ENCODE peak calls at places on chromosomes 3 and 15, in five cellular contexts. N, K, E, H and Z are unnamed samples.

GRCh38 chr3:50150863-50151686 is 4.0 kb upstream of the SEMA3F start:
- DNase-seq in N (no peak), K (no peak), E (no peak), H (no peak), Z (no peak)

GRCh38 chr3:98519351-98519750 is 3.4 kb downstream of the CLDND1 start:
- DNase-seq in N (no peak), K (no peak), E (no peak), H (no peak), Z (no peak)

GRCh38 chr15:101267320-101268104 is 9.8 kb downstream of the SELENOS start:
- DNase-seq in N (no peak), K (no peak), E (no peak), H (no peak), Z (no peak)

GRCh38 chr15:66369773-66370651 is 13.5 kb upstream of the TIPIN start:
- DNase-seq in N (peak), K (no peak), E (no peak), H (peak), Z (no peak)

GRCh38 chr3:182258538-182259177 is 534.6 kb upstream of the ATP11B start:
- DNase-seq in N (no peak), K (no peak), E (peak), H (no peak), Z (peak)

GRCh38 chr15:100667405-100668320 is 65.3 kb downstream of the ASB7 start:
- DNase-seq in N (no peak), K (no peak), E (no peak), H (no peak), Z (no peak)

GRCh38 chr3:104908761-104909160 is 457.9 kb upstream of the ALCAM start:
- DNase-seq in N (no peak), K (no peak), E (no peak), H (no peak), Z (no peak)

GRCh38 chr3:187900961-187901755 is 155.9 kb upstream of the BCL6 start:
- DNase-seq in N (no peak), K (no peak), E (no peak), H (no peak), Z (no peak)

GRCh38 chr3:111321786-111322185 is 220.2 kb upstream of the CD96 start:
- DNase-seq in N (no peak), K (no peak), E (no peak), H (no peak), Z (no peak)

GRCh38 chr15:40936709-40937666 is 7.8 kb downstream of the DLL4 start:
- DNase-seq in N (no peak), K (no peak), E (peak), H (no peak), Z (no peak)

GRCh38 chr3:39639344-39640236 is 169.8 kb upstream of the MYRIP start:
- DNase-seq in N (peak), K (peak), E (peak), H (no peak), Z (peak)

GRCh38 chr3:169662215-169663070 is 1.1 kb downstream of the MECOM start:
- DNase-seq in N (peak), K (no peak), E (peak), H (no peak), Z (peak)

GRCh38 chr3:123337226-123337625 is 111.7 kb downstream of the ADCY5 start:
- DNase-seq in N (no peak), K (no peak), E (no peak), H (no peak), Z (no peak)

GRCh38 chr15:63453181-63453905 is 51.0 kb upstream of the USP3 start:
- DNase-seq in N (no peak), K (no peak), E (no peak), H (no peak), Z (no peak)

GRCh38 chr3:145094355-145094941 is 1066.5 kb downstream of the PLOD2 start:
- DNase-seq in N (no peak), K (no peak), E (no peak), H (no peak), Z (peak)

GRCh38 chr3:54936561-54936960 is 8.7 kb upstream of the LRTM1 start:
- DNase-seq in N (no peak), K (no peak), E (no peak), H (no peak), Z (no peak)

GRCh38 chr3:182904164-182904563 is 76.2 kb downstream of the DCUN1D1 start:
- DNase-seq in N (no peak), K (no peak), E (no peak), H (no peak), Z (no peak)

GRCh38 chr15:60563066-60563465 is 84.1 kb upstream of the ICE2 start:
- DNase-seq in N (no peak), K (no peak), E (peak), H (no peak), Z (no peak)

GRCh38 chr15:101050647-101051290 is 131.6 kb downstream of the LRRK1 start:
- DNase-seq in N (no peak), K (no peak), E (no peak), H (no peak), Z (no peak)

GRCh38 chr15:48533982-48534381 is 111.5 kb downstream of the FBN1 start:
- DNase-seq in N (no peak), K (no peak), E (no peak), H (no peak), Z (no peak)

GRCh38 chr3:170420307-170420821 is 1.7 kb downstream of the CLDN11 start:
- DNase-seq in N (no peak), K (no peak), E (no peak), H (no peak), Z (no peak)

GRCh38 chr15:83848315-83849050 is 194.6 kb downstream of the ADAMTSL3 start:
- DNase-seq in N (no peak), K (no peak), E (no peak), H (no peak), Z (no peak)

GRCh38 chr3:179991104-179991503 is 45.6 kb downstream of the PEX5L start:
- DNase-seq in N (no peak), K (no peak), E (no peak), H (no peak), Z (no peak)

GRCh38 chr3:178671261-178672191 is 135.3 kb downstream of the KCNMB2 start:
- DNase-seq in N (no peak), K (no peak), E (no peak), H (no peak), Z (no peak)

GRCh38 chr3:4797201-4797600 is 182.0 kb upstream of the BHLHE40 start:
- DNase-seq in N (no peak), K (no peak), E (no peak), H (no peak), Z (no peak)

GRCh38 chr3:14378415-14378814 is 24.0 kb upstream of the SLC6A6 start:
- DNase-seq in N (no peak), K (no peak), E (no peak), H (no peak), Z (no peak)

GRCh38 chr15:77824361-77824985 is 191.8 kb upstream of the LINGO1 start:
- DNase-seq in N (no peak), K (no peak), E (no peak), H (no peak), Z (no peak)

GRCh38 chr15:69973102-69973714 is 124.5 kb downstream of the TLE3 start:
- DNase-seq in N (no peak), K (no peak), E (peak), H (no peak), Z (no peak)

GRCh38 chr3:59127071-59127470 is 77.2 kb upstream of the CFAP20DC start:
- DNase-seq in N (no peak), K (no peak), E (no peak), H (no peak), Z (no peak)

DNA sequence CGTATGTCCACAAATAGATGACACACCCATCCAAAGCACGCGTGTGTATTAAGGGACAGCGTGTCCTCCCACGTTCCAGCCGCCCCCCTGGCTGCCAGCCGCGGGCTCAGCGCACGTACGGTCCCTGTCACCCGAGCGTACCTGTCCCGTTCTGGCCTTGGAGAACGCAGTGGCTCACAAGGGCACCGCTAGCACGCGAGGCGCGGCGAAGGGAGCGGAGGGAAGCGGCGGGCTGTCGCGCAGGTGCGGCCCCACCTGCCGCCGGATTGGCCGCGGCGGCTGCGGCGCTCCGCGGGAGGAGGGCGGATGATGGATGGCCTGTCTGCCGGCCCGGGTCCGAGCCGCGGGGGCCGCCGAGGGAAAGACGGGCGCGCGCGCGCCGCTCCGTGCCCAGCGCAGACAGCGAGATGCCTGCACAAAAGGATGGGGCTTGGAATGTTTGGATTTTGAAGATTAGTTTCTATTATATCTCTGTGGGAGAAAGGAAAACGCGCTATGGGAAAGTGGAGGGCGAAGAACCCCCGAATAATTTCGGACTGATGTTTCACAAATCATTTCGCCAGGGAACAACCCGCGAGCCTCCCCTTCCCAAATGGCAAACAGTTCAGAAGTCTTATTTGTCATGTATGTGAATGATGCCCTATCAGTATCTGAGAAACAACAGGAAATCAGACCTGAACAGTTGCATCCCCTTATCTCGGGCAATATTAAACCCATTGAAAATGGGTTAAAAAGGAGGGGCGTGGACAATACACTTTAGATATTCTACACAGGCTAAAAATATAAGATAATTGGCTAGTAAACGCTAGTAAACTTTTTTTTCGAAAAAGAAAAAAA is 1003.6 kb upstream of the NR2F2 start:
- DNase-seq in N (no peak), K (no peak), E (no peak), H (no peak), Z (no peak)
- TF ChIP-seq ATF3 in N (no peak), K (no peak), E (no peak), H (no peak), Z (no peak)

DNA sequence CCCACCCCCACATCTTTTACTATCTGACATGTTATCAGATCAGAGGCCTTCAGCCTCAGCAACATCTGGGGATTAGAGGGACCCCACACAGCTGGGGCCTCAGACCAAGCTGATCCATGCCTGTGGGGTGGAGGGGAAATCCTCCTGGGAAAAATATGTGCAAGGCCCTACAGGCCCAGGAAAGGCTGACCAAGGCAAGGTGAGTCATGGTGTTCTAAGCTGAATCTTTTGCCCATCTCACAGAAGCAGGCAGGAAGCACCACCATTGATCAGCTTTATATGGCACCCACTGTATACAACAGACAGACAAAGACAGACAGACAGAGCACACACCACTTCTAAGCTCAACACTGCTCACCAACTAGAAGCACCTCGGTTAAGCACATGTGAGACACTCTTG is 12.4 kb upstream of the PARP6 start:
- DNase-seq in N (no peak), K (no peak), E (no peak), H (no peak), Z (no peak)
- TF ChIP-seq SP1 in N (no peak), K (no peak), E (no peak), H (no peak), Z (no peak)

GRCh38 chr3:184719709-184720108 is 7.8 kb upstream of the MAGEF1 start:
- DNase-seq in N (no peak), K (no peak), E (no peak), H (no peak), Z (no peak)
- TF ChIP-seq JUND in N (no peak), K (no peak), E (no peak), H (no peak), Z (no peak)

DNA sequence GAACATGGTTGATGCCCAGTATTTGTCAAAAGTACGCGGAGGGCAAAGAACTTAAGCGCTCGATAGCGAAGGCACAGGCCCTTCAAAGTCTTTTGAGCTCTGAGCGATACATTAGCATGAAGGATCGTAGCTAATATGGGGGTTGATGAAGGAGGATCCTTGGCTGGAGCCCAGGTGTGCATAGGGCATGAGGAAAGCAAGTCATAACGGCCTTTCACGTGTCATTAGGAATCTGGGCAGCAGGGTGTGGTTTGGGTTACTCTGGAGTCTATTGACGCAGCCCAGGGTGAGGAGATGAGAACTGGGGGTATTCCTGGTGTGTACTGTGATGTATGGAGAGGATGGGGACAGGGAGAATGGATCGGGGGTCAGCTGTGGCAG is 31.7 kb downstream of the SPINK8 start:
- DNase-seq in N (peak), K (no peak), E (peak), H (no peak), Z (peak)
- TF ChIP-seq ATF3 in N (no peak), K (no peak), E (no peak), H (no peak), Z (no peak)

DNA sequence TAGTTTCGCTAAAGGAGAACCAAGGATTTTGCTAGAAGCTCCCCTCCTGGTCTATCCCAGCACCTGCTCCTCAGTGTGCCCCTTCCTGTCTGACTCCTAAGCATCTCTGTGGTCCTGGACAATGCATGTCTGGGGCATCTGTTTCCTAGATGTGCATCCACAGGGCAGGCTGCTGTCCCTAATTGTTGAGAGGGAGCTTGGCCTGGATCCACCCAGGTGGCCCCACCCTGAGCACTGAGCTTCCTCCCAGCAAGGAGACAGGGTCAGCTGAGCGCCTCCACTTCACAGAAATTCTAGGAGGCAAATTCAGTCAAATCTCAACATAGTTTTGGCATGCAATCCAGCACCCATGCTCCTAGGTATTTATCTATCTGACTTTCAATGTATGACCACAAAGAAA is 102.4 kb upstream of the GOLGA6L6 start:
- DNase-seq in N (no peak), K (no peak), E (no peak), H (no peak), Z (no peak)
- TF ChIP-seq SP1 in N (no peak), K (no peak), E (no peak), H (no peak), Z (no peak)

GRCh38 chr15:54373332-54373731 is 395.1 kb downstream of the UNC13C start:
- DNase-seq in N (no peak), K (no peak), E (no peak), H (no peak), Z (no peak)

DNA sequence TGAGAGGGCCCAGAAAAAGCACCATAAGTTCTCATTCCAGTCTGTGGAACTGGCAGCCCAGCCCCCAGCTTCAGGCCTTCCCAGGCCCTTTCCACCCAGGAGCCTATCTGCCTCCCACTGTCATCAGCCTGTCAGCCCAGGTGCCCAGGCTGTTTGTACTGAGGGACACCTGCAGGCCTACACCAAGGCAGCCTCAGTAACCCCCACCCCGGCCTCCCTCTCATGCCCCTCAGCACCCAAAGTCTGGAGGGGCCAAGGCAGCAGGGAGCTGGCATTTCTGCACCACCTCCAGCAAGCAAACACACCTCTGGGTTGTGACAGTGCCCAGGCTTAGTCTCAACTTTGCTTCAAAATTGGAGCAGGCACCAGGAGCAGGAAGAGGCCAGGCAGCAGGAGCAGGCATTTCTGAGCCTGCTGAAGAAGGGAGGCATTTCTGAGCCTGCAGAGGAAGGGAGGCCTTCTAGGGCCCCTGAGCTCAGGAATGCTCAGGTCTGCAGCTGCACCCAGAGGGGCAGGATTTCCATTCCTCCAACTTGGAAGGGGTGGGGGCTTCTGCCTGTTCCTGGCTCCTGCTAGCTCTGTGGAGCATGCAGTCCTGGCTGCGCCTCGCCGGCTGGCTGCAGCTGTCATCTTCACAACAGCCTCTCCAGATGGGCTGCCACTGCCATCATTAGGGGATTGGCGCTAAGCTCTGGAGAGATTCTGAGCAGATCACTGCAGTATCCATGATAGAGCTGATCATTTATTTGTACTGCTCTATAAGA is 396.1 kb downstream of the UNC13C start:
- DNase-seq in N (no peak), K (no peak), E (no peak), H (no peak), Z (no peak)
- TF ChIP-seq JUND in N (no peak), K (no peak), E (no peak), H (no peak), Z (no peak)

DNA sequence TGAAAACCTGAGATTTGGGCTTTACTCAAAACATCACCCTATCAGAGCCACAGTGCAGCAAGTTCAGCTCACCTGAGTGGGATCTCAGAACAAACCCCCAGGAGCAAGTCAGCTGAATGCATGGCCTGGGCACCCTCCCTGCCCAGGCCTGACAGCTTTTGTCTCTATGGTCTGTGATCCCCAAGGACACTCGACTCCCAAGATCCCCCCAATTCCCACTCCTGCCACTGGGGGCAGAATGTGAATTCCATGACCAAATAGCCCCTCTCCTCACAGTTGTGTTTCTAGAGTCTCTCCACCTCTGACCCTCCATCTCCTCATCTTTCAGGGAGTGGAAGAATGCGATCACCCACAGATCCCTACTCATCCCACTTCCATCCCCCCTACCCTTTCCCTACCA is 58.9 kb downstream of the ZNF445 start:
- DNase-seq in N (peak), K (no peak), E (peak), H (no peak), Z (peak)
- TF ChIP-seq ATF3 in N (no peak), K (no peak), E (no peak), H (no peak), Z (no peak)